ENCODE peak calls at places on chromosomes 7 and 10, in seven cellular contexts. U is cardiac muscle cell, Z is fibroblast of villous mesenchyme, O is upper lobe of right lung, E is colonic mucosa, C is hepatocyte, B is AG04449. J is an unnamed sample.

GRCh38 chr10:86253171-86254072 is 113.2 kb downstream of the GRID1 start:
- DNase-seq in U (no peak), Z (no peak), O (peak; percentile 53), E (no peak), C (peak; percentile 18), B (no peak), J (no peak)

GRCh38 chr7:37732253-37732652 is 48.7 kb downstream of the GPR141 start:
- DNase-seq in U (peak; percentile 75), Z (peak; percentile 46), O (no peak), E (peak; percentile 24), C (peak; percentile 66), B (no peak), J (peak; percentile 1)

GRCh38 chr10:132848951-132849545 is 63.1 kb upstream of the NKX6-2 start:
- DNase-seq in U (no peak), Z (no peak), O (peak; percentile 48), E (no peak), C (no peak), B (no peak), J (no peak)

GRCh38 chr10:92695679-92696605 is 6.2 kb downstream of the HHEX start:
- DNase-seq in U (peak; percentile 23), Z (peak; percentile 63), O (no peak), E (no peak), C (peak; percentile 61), B (no peak), J (peak; percentile 64)

GRCh38 chr10:132387723-132388210 is 9.2 kb upstream of the PWWP2B start:
- DNase-seq in U (peak; percentile 87), Z (peak; percentile 57), O (peak; percentile 86), E (peak; percentile 82), C (peak; percentile 87), B (no peak), J (peak; percentile 56)

GRCh38 chr7:156544919-156545715 is 95.5 kb upstream of the RNF32 start:
- DNase-seq in U (no peak), Z (no peak), O (no peak), E (peak; percentile 70), C (peak; percentile 26), B (no peak), J (no peak)

GRCh38 chr10:56035489-56035888 is 325.6 kb downstream of the ZWINT start:
- DNase-seq in U (no peak), Z (no peak), O (peak; percentile 12), E (no peak), C (no peak), B (no peak), J (no peak)

GRCh38 chr10:75464478-75465090 is 33.2 kb downstream of the LRMDA start:
- DNase-seq in U (no peak), Z (no peak), O (no peak), E (no peak), C (no peak), B (no peak), J (no peak)

GRCh38 chr7:152336754-152337368 is 98.9 kb downstream of the KMT2C start:
- DNase-seq in U (peak; percentile 9), Z (peak; percentile 57), O (no peak), E (peak; percentile 49), C (peak; percentile 38), B (no peak), J (peak; percentile 71)

GRCh38 chr10:70990661-70991060 is 102.3 kb upstream of the PCBD1 start:
- DNase-seq in U (no peak), Z (no peak), O (no peak), E (no peak), C (no peak), B (no peak), J (no peak)

GRCh38 chr10:109940553-109940952 is 17.2 kb upstream of the XPNPEP1 start:
- DNase-seq in U (no peak), Z (no peak), O (no peak), E (no peak), C (no peak), B (no peak), J (no peak)

GRCh38 chr7:114799522-114800133 is 122.3 kb upstream of the MDFIC start:
- DNase-seq in U (no peak), Z (no peak), O (no peak), E (no peak), C (no peak), B (no peak), J (no peak)

GRCh38 chr10:33365314-33365713 is 30.8 kb upstream of the NRP1 start:
- DNase-seq in U (no peak), Z (no peak), O (no peak), E (no peak), C (no peak), B (no peak), J (peak; percentile 27)

GRCh38 chr7:65800890-65801341 is 72.0 kb upstream of the VKORC1L1 start:
- DNase-seq in U (no peak), Z (no peak), O (no peak), E (no peak), C (peak; percentile 41), B (no peak), J (no peak)

GRCh38 chr10:81696609-81697388 is 178.2 kb upstream of the NRG3 start:
- DNase-seq in U (peak; percentile 65), Z (no peak), O (no peak), E (no peak), C (peak; percentile 10), B (no peak), J (no peak)

GRCh38 chr10:43136432-43136831 is 1.8 kb upstream of the CSGALNACT2 start:
- DNase-seq in U (no peak), Z (no peak), O (no peak), E (no peak), C (no peak), B (no peak), J (no peak)

GRCh38 chr10:43136995-43137700 is 1.1 kb upstream of the CSGALNACT2 start:
- DNase-seq in U (no peak), Z (no peak), O (no peak), E (no peak), C (no peak), B (no peak), J (peak; percentile 24)

GRCh38 chr10:43137701-43137970 is 609 bp upstream of the CSGALNACT2 start:
- DNase-seq in U (peak; percentile 78), Z (peak; percentile 56), O (peak; percentile 81), E (peak; percentile 45), C (peak; percentile 69), B (no peak), J (peak; percentile 50)

GRCh38 chr10:43138757-43139241 is 554 bp downstream of the CSGALNACT2 start:
- DNase-seq in U (peak; percentile 39), Z (peak; percentile 50), O (no peak), E (no peak), C (no peak), B (no peak), J (peak; percentile 46)

DNA sequence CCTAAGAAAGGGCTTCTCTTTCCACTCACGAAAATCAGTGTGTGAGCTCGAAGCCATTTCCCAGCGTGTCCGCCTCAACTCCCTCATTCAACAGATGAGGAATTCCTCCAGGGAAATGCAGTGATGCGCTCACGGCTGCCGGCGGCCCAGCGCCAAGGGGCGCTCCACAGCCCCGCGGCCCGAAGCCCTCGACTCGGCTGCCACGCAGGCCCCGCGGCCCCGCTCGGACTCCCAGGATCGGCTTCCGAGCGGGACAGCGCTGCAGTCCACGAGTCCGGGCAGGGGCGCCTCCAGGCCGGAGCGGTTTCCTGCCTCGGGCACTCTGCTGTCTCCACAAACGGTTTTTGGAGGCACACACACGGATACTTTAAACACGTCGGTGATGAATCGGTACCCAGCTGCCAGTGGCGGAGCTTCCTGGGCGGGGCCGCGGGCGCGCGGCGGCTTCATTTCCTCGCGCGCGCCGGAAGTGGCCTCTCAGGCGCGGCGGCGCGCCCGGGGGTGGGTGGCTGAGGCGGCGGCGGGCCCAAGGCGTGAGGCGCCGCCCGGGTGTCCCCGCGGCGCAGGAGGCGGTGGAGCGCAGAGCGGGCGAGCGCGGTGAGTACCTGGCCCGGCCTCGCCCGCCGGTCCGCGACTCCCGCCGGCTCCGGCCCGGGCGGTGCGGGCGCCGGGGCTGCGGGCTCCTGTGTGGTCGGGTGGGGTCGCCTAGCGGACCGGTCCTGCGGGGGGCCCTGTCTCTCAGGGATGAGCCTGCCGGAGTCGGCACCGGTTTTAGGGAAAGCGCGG is at the start of gene CSGALNACT2:
- DNase-seq in U (peak; percentile 90), Z (peak; percentile 88), O (peak; percentile 94), E (peak; percentile 87), C (peak; percentile 93), B (no peak), J (peak; percentile 83)
- TF ChIP-seq CTCF in U (no peak), Z (no peak), O (no peak), E (no peak), C (peak; percentile 3), B (no peak), J (no peak)

GRCh38 chr7:123974326-123974908 is 49.4 kb downstream of the SPAM1 start:
- DNase-seq in U (no peak), Z (no peak), O (no peak), E (no peak), C (no peak), B (no peak), J (no peak)
- H3K4me3 ChIP-seq in U (no peak overlapping the region), Z (no peak overlapping the region), O (no peak overlapping the region), E (no peak overlapping the region), C (no peak overlapping the region), B (no peak overlapping the region), J (no peak overlapping the region)

DNA sequence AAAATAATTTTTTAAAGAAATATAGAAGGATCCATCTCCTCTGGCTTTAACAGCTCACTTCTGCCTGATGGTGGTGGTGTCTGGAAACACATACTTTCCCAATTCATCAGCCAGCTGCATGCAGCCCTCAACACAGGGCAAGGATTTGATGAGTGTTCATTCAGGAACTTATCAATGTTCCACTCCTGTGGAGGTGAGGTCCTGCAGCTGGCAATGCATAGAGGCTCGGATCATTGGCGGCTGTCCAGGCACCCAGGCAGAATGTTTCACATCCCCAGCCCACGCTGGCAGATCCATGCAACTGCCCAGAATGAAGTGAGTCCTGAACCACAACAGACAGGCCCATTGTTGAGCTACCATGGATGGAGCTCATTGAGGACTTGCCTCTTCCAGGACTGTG is 55.2 kb upstream of the KCNMA1 start:
- DNase-seq in U (no peak), Z (no peak), O (no peak), E (peak; percentile 6), C (no peak), B (peak; percentile 38), J (peak; percentile 36)
- TF ChIP-seq CTCF in U (no peak), Z (no peak), O (no peak), E (no peak), C (no peak), B (peak; percentile 5), J (peak; percentile 28)

GRCh38 chr7:29192284-29192683 is 2.3 kb upstream of the CHN2 start:
- DNase-seq in U (no peak), Z (no peak), O (no peak), E (no peak), C (no peak), B (no peak), J (no peak)

GRCh38 chr7:29190349-29191045 is 4.1 kb upstream of the CHN2 start:
- DNase-seq in U (no peak), Z (no peak), O (no peak), E (peak; percentile 53), C (peak; percentile 27), B (no peak), J (no peak)

GRCh38 chr7:29193316-29194205 is 1.0 kb upstream of the CHN2 start:
- DNase-seq in U (no peak), Z (no peak), O (no peak), E (peak; percentile 35), C (peak; percentile 32), B (no peak), J (no peak)

GRCh38 chr7:29192811-29193210 is 1.8 kb upstream of the CHN2 start:
- DNase-seq in U (no peak), Z (no peak), O (no peak), E (no peak), C (no peak), B (no peak), J (no peak)

DNA sequence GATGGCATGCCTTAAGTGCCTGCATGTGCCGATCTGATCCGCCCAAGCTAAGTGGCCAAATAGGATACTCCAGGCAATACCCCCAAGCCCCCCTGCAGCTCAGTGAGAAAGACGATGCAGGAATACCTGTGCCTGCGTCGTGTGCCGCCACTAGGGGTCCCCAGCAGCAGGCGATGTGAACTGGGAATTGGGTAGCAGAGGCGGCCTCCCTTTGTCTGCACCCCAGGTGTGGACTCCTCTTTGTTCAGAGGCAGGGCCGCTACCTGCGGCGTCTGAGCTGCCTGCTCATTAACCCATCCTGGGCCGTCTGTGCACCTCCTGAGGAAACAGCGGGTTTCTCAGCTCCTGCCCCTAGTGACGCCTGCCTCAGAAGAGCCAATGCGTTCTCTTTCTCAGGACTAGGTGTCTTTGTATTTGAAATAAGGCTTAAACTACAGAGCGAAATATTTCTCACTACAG is 4.8 kb upstream of the CHN2 start:
- DNase-seq in U (peak; percentile 67), Z (peak; percentile 17), O (peak; percentile 84), E (peak; percentile 81), C (peak; percentile 83), B (no peak), J (peak; percentile 53)
- H3K4me3 ChIP-seq in U (no peak overlapping the region), Z (no peak overlapping the region), O (peak overlapping the region; percentile 6), E (no peak overlapping the region), C (no peak overlapping the region), B (no peak overlapping the region), J (no peak overlapping the region)

J was measured in choroid plexus epithelial cell.